ENCODE peak calls at places on chromosomes 1 and 21, in six cellular contexts. O, W, F, N, A and T are unnamed samples.

GRCh38 chr1:28392027-28392652 is 22.6 kb downstream of the PHACTR4 start:
- DNase-seq in O (no peak), W (no peak), F (peak), N (no peak), A (no peak), T (peak)

GRCh38 chr1:214685906-214686305 is 82.9 kb downstream of the CENPF start:
- DNase-seq in O (no peak), W (no peak), F (peak), N (no peak), A (no peak), T (no peak)

GRCh38 chr1:112501810-112502641 is 6.7 kb upstream of the WNT2B start:
- DNase-seq in O (peak), W (peak), F (peak), N (peak), A (peak), T (peak)

GRCh38 chr1:38094711-38095336 is 48.2 kb upstream of the POU3F1 start:
- DNase-seq in O (no peak), W (no peak), F (no peak), N (no peak), A (no peak), T (no peak)

GRCh38 chr1:173043253-173043652 is 7.5 kb downstream of the TNFSF18 start:
- DNase-seq in O (peak), W (no peak), F (peak), N (no peak), A (no peak), T (peak)

GRCh38 chr1:246309247-246309884 is 197.7 kb downstream of the SMYD3 start:
- DNase-seq in O (no peak), W (no peak), F (no peak), N (no peak), A (no peak), T (no peak)

GRCh38 chr1:6384962-6385672 is 8.4 kb downstream of the ACOT7 start:
- DNase-seq in O (no peak), W (no peak), F (no peak), N (no peak), A (no peak), T (no peak)

GRCh38 chr1:34742667-34743270 is 12.1 kb upstream of the GJB5 start:
- DNase-seq in O (peak), W (peak), F (peak), N (peak), A (peak), T (peak)

GRCh38 chr21:32779983-32780382 is 8.4 kb upstream of the PAXBP1 start:
- DNase-seq in O (no peak), W (no peak), F (no peak), N (no peak), A (no peak), T (no peak)

GRCh38 chr1:38197566-38197965 is 151.0 kb upstream of the POU3F1 start:
- DNase-seq in O (no peak), W (no peak), F (no peak), N (no peak), A (no peak), T (no peak)

GRCh38 chr1:170531758-170532657 is at the start of gene GORAB:
- DNase-seq in O (peak), W (peak), F (peak), N (peak), A (peak), T (peak)

GRCh38 chr21:35340273-35340672 is 291.2 kb upstream of the RUNX1 start:
- DNase-seq in O (peak), W (no peak), F (no peak), N (no peak), A (no peak), T (no peak)

GRCh38 chr1:6294868-6295556 is 34.1 kb upstream of the GPR153 start:
- DNase-seq in O (no peak), W (no peak), F (no peak), N (no peak), A (no peak), T (no peak)

GRCh38 chr1:162712317-162713029 is 78.0 kb upstream of the HSD17B7 start:
- DNase-seq in O (no peak), W (no peak), F (no peak), N (no peak), A (no peak), T (no peak)

GRCh38 chr1:3711381-3711779 is 40.9 kb upstream of the CCDC27 start:
- DNase-seq in O (no peak), W (no peak), F (no peak), N (no peak), A (no peak), T (no peak)

GRCh38 chr1:11384170-11384554 is 94.8 kb upstream of the DISP3 start:
- DNase-seq in O (no peak), W (no peak), F (peak), N (no peak), A (no peak), T (no peak)

GRCh38 chr1:163673076-163673475 is 351.3 kb downstream of the NUF2 start:
- DNase-seq in O (no peak), W (no peak), F (no peak), N (no peak), A (no peak), T (no peak)

GRCh38 chr1:230772457-230773395 is 25.5 kb downstream of the CAPN9 start:
- DNase-seq in O (peak), W (no peak), F (peak), N (no peak), A (peak), T (peak)

GRCh38 chr1:36109041-36109679 is 15.9 kb downstream of the COL8A2 start:
- DNase-seq in O (no peak), W (no peak), F (peak), N (no peak), A (no peak), T (peak)

GRCh38 chr1:75855010-75855409 is 58.3 kb downstream of the MSH4 start:
- DNase-seq in O (no peak), W (no peak), F (peak), N (no peak), A (no peak), T (peak)

GRCh38 chr1:29394521-29394921 is 158.2 kb downstream of the PTPRU start:
- DNase-seq in O (no peak), W (no peak), F (no peak), N (no peak), A (no peak), T (no peak)

GRCh38 chr1:46333300-46334029 is 7.1 kb upstream of the NSUN4 start:
- DNase-seq in O (peak), W (no peak), F (peak), N (no peak), A (peak), T (peak)

GRCh38 chr21:42163511-42163863 is 55.5 kb upstream of the ABCG1 start:
- DNase-seq in O (no peak), W (no peak), F (no peak), N (no peak), A (no peak), T (no peak)

GRCh38 chr1:28247603-28248272 is 11.6 kb upstream of the SESN2 start:
- DNase-seq in O (no peak), W (no peak), F (no peak), N (no peak), A (no peak), T (no peak)

GRCh38 chr1:41712081-41712480 is 206.6 kb downstream of the HIVEP3 start:
- DNase-seq in O (no peak), W (no peak), F (no peak), N (no peak), A (no peak), T (no peak)

GRCh38 chr1:59506952-59507351 is 210.1 kb downstream of the FGGY start:
- DNase-seq in O (no peak), W (no peak), F (peak), N (no peak), A (no peak), T (peak)

GRCh38 chr1:165134431-165134830 is 222.1 kb downstream of the LMX1A start:
- DNase-seq in O (no peak), W (no peak), F (no peak), N (no peak), A (no peak), T (no peak)

GRCh38 chr21:35035581-35035980 is 13.5 kb downstream of the RUNX1 start:
- DNase-seq in O (no peak), W (no peak), F (no peak), N (no peak), A (no peak), T (no peak)

GRCh38 chr1:179083533-179083932 is 1.7 kb downstream of the TOR3A start:
- DNase-seq in O (peak), W (no peak), F (no peak), N (no peak), A (no peak), T (no peak)

GRCh38 chr1:33007190-33008050 is 29.3 kb downstream of the AK2 start:
- DNase-seq in O (peak), W (no peak), F (peak), N (no peak), A (no peak), T (peak)

GRCh38 chr1:184755226-184756065 is 788 bp upstream of the EDEM3 start:
- DNase-seq in O (no peak), W (no peak), F (no peak), N (no peak), A (no peak), T (no peak)

GRCh38 chr1:94300731-94301130 is 63.3 kb upstream of the ARHGAP29 start:
- DNase-seq in O (no peak), W (no peak), F (no peak), N (no peak), A (no peak), T (no peak)

GRCh38 chr1:47676311-47677054 is 238.6 kb downstream of the FOXD2 start:
- DNase-seq in O (no peak), W (peak), F (no peak), N (no peak), A (peak), T (no peak)

GRCh38 chr1:92219028-92219427 is 1.3 kb downstream of the C1orf146 start:
- DNase-seq in O (no peak), W (no peak), F (peak), N (no peak), A (no peak), T (no peak)

GRCh38 chr1:15851251-15852035 is 3.9 kb downstream of the SPEN start:
- DNase-seq in O (peak), W (peak), F (no peak), N (no peak), A (no peak), T (no peak)
- H3K9ac ChIP-seq in O (no peak), W (no peak), F (no peak), N (no peak), A (no peak), T (peak)

GRCh38 chr1:222976453-222976852 is 161.6 kb downstream of the DISP1 start:
- DNase-seq in O (no peak), W (no peak), F (no peak), N (no peak), A (no peak), T (no peak)

GRCh38 chr1:222979561-222979960 is 163.5 kb downstream of the TLR5 start:
- DNase-seq in O (no peak), W (no peak), F (no peak), N (no peak), A (no peak), T (no peak)

GRCh38 chr1:222973561-222973960 is 158.7 kb downstream of the DISP1 start:
- DNase-seq in O (no peak), W (no peak), F (no peak), N (no peak), A (no peak), T (no peak)

GRCh38 chr1:222974496-222974895 is 159.7 kb downstream of the DISP1 start:
- DNase-seq in O (no peak), W (no peak), F (peak), N (no peak), A (no peak), T (peak)

GRCh38 chr1:222975472-222976122 is 160.8 kb downstream of the DISP1 start:
- DNase-seq in O (no peak), W (no peak), F (peak), N (no peak), A (no peak), T (peak)
- H4K8ac ChIP-seq in O (no peak), W (no peak), F (no peak), N (no peak), A (no peak), T (no peak)

GRCh38 chr1:101959456-101959855 is 37.3 kb downstream of the OLFM3 start:
- DNase-seq in O (no peak), W (no peak), F (no peak), N (no peak), A (no peak), T (no peak)
- H2BK15ac ChIP-seq in O (no peak), W (no peak), F (no peak), N (no peak), A (no peak), T (no peak)

GRCh38 chr1:54376085-54377039 is 29.8 kb downstream of the SSBP3 start:
- DNase-seq in O (peak), W (no peak), F (no peak), N (no peak), A (no peak), T (no peak)
- H3K9ac ChIP-seq in O (peak), W (no peak), F (no peak), N (no peak), A (no peak), T (no peak)

DNA sequence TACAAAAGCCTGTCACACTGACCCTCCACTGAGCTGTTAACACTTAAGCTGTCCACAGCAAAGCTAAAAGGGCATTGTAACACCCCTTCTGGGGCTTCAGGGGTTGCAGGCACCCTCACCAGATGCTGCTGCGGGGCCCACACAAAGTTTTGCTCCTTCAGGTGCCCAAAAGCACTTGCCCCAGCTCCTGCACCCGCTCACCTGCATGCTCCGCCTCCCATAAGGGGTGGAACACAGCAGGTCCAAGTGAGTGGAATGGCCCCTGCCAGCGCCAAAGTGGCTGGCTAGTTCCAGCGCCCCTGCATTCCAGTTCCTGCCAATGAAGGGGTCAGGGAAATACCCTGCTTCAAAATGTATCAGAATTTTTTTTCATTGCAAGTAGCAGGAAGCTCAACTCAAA is 7.3 kb upstream of the RBP7 start:
- DNase-seq in O (no peak), W (no peak), F (no peak), N (no peak), A (no peak), T (no peak)
- H4K8ac ChIP-seq in O (no peak), W (no peak), F (no peak), N (no peak), A (no peak), T (no peak)

GRCh38 chr1:56973898-56974752 is 8.3 kb upstream of the C8B start:
- DNase-seq in O (no peak), W (no peak), F (no peak), N (no peak), A (no peak), T (no peak)

GRCh38 chr1:56978819-56979218 is 13.0 kb upstream of the C8B start:
- DNase-seq in O (no peak), W (no peak), F (no peak), N (no peak), A (peak), T (no peak)

GRCh38 chr1:56972971-56973370 is 7.2 kb upstream of the C8B start:
- DNase-seq in O (no peak), W (no peak), F (no peak), N (no peak), A (no peak), T (no peak)

GRCh38 chr1:56975446-56975845 is 9.6 kb upstream of the C8B start:
- DNase-seq in O (no peak), W (no peak), F (no peak), N (no peak), A (no peak), T (no peak)

DNA sequence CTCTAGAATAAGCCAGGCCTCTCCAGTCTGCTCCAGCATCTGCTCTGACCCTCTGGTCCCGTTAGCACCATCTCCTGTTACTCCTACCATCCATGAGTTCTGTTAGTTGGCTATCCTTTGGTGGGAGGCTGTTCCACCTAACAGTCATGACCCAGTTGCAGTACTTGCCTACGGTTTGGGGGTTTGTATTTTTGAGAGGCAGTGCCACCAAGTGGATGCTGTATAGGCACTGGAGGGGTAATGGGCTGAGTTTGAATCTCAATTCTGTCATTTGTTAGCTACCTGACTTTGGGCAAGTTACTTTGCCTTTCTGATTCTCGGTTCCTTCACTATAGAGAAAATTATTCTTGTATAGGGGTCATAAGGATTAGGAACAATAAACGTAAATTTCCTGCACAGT is 12.1 kb upstream of the C8B start:
- DNase-seq in O (no peak), W (no peak), F (no peak), N (no peak), A (no peak), T (no peak)
- H2BK15ac ChIP-seq in O (no peak), W (no peak), F (no peak), N (no peak), A (no peak), T (no peak)

DNA sequence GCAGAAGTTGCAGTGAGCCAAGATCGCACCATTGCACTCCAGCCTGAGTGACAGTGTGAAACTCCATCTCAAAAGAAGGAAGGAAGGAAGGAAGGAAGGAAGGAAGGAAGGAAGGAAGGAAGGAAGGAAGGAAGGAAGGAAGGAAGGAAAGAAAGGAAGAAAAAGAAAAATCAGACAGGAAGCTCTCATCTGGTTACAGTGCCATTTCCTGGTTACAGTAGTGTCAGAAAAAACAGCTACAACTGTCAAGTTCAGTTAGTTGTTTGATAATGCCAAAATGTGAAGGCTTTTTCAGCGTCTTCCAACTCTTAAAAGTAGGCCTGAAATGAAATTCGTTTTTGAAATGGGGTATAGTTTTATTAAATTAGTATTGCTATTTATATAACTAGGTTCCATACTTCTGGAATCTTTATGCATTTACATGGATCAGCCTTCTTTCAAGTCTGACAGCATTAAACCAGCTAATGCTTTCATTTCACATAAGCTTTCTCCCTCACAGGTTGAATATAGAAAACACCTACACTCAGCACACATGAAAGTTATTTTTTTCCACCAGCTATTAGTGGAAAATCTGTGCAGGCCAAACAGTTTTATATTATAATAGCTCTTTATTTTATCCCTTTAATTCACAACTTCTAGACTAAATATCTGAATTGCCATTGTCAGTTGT is 21.2 kb downstream of the PTPN22 start:
- DNase-seq in O (no peak), W (no peak), F (no peak), N (no peak), A (no peak), T (no peak)
- H3K9ac ChIP-seq in O (no peak), W (no peak), F (no peak), N (no peak), A (no peak), T (no peak)